ENCODE peak calls at places on chromosomes 12 and 14, in seven cellular contexts. F is aorta; N is RWPE1; R is right lobe of liver; O is fibroblast of gingiva; L is stimulated activated CD4-positive, alpha-beta T cell treated with anti-CD3 and anti-CD28 coated beads, Interleukin-2, amount 100 ng/mL, for 48 hours; P is ELR. Z is an unnamed sample.

GRCh38 chr14:100069161-100069800 is 4.1 kb downstream of the EVL start:
- DNase-seq in F (no peak), N (no peak), R (no peak), O (no peak), L (no peak), P (no peak), Z (no peak)

GRCh38 chr12:50110127-50110761 is 1.8 kb upstream of the COX14 start:
- DNase-seq in F (peak; percentile 83), N (no peak), R (peak; percentile 93), O (peak; percentile 43), L (no peak), P (no peak), Z (no peak)

GRCh38 chr14:75068294-75069020 is 984 bp upstream of the ZC2HC1C start:
- DNase-seq in F (no peak), N (no peak), R (no peak), O (no peak), L (no peak), P (peak; percentile 31), Z (no peak)

GRCh38 chr12:89135976-89136634 is 216.2 kb downstream of the DUSP6 start:
- DNase-seq in F (no peak), N (peak; percentile 67), R (no peak), O (no peak), L (no peak), P (peak; percentile 87), Z (no peak)

GRCh38 chr14:102111101-102111500 is 24.3 kb upstream of the HSP90AA1 start:
- DNase-seq in F (peak; percentile 25), N (no peak), R (no peak), O (no peak), L (no peak), P (no peak), Z (no peak)

GRCh38 chr12:62643470-62643869 is 176.8 kb downstream of the MON2 start:
- DNase-seq in F (no peak), N (no peak), R (no peak), O (no peak), L (no peak), P (no peak), Z (no peak)

GRCh38 chr12:19222566-19222965 is 93.0 kb downstream of the PLEKHA5 start:
- DNase-seq in F (no peak), N (no peak), R (no peak), O (no peak), L (no peak), P (no peak), Z (no peak)

GRCh38 chr14:92135269-92135668 is 13.5 kb downstream of the CPSF2 start:
- DNase-seq in F (no peak), N (no peak), R (no peak), O (peak; percentile 42), L (no peak), P (peak; percentile 63), Z (no peak)

GRCh38 chr12:130775953-130776856 is 60.1 kb upstream of the RIMBP2 start:
- DNase-seq in F (peak; percentile 84), N (peak; percentile 70), R (no peak), O (peak; percentile 77), L (peak; percentile 62), P (peak; percentile 84), Z (no peak)

GRCh38 chr12:51362747-51363342 is 16.4 kb upstream of the CELA1 start:
- DNase-seq in F (no peak), N (no peak), R (no peak), O (no peak), L (no peak), P (no peak), Z (no peak)

Z was measured in cardiac septum.